ENCODE peak calls at places on chromosomes 16 and 17, in ten cellular contexts. N is dorsolateral prefrontal cortex; E is fibroblast of the aortic adventitia; J is A549; Y is HCT116; W is CD4-positive, alpha-beta T cell; O is activated CD8-positive, alpha-beta T cell treated with anti-CD3 and anti-CD28 coated beads for 36 hours; Z is uterus; U is AG04450; A is PC-9. G is an unnamed sample.

GRCh38 chr17:76271669-76272540 is 6.8 kb downstream of the UBALD2 start:
- DNase-seq in N (no peak), E (no peak), J (no peak), Y (no peak), W (peak), O (peak), Z (no peak), U (no peak), A (no peak), G (peak)

GRCh38 chr17:49277638-49278037 is 47.1 kb upstream of the PHOSPHO1 start:
- DNase-seq in N (no peak), E (no peak), J (no peak), Y (no peak), W (no peak), O (no peak), Z (no peak), U (no peak), A (peak), G (no peak)

GRCh38 chr17:78476973-78477372 is 98.5 kb downstream of the PGS1 start:
- DNase-seq in N (no peak), E (no peak), J (peak), Y (no peak), W (no peak), O (no peak), Z (no peak), U (no peak), A (peak), G (no peak)

GRCh38 chr16:86509759-86510464 is 415 bp upstream of the FOXF1 start:
- DNase-seq in N (no peak), E (peak), J (no peak), Y (no peak), W (no peak), O (no peak), Z (peak), U (peak), A (no peak), G (no peak)

GRCh38 chr17:2138768-2139167 is 83.9 kb downstream of the HIC1 start:
- DNase-seq in N (no peak), E (peak), J (no peak), Y (no peak), W (no peak), O (no peak), Z (peak), U (no peak), A (peak), G (no peak)

GRCh38 chr17:50927287-50927686 is 61.1 kb upstream of the TOB1 start:
- DNase-seq in N (no peak), E (no peak), J (no peak), Y (no peak), W (no peak), O (no peak), Z (no peak), U (no peak), A (peak), G (no peak)

GRCh38 chr17:76537288-76537577 is 276 bp downstream of the CYGB start:
- DNase-seq in N (peak), E (peak), J (no peak), Y (no peak), W (no peak), O (no peak), Z (peak), U (no peak), A (no peak), G (no peak)

GRCh38 chr17:44049294-44050080 is 17.0 kb downstream of the LSM12 start:
- DNase-seq in N (no peak), E (no peak), J (no peak), Y (no peak), W (no peak), O (no peak), Z (no peak), U (no peak), A (no peak), G (no peak)

GRCh38 chr17:78993241-78993956 is 13.7 kb upstream of the LGALS3BP start:
- DNase-seq in N (peak), E (peak), J (peak), Y (no peak), W (peak), O (peak), Z (peak), U (no peak), A (no peak), G (peak)

GRCh38 chr17:77425791-77426641 is 285.2 kb downstream of the SEC14L1 start:
- DNase-seq in N (no peak), E (peak), J (peak), Y (no peak), W (peak), O (peak), Z (peak), U (peak), A (no peak), G (no peak)

GRCh38 chr16:53744449-53744848 is 40.5 kb downstream of the FTO start:
- DNase-seq in N (no peak), E (no peak), J (no peak), Y (no peak), W (peak), O (peak), Z (no peak), U (no peak), A (peak), G (peak)

GRCh38 chr16:75258807-75259141 is 7.3 kb upstream of the BCAR1 start:
- DNase-seq in N (no peak), E (no peak), J (no peak), Y (no peak), W (no peak), O (no peak), Z (peak), U (no peak), A (no peak), G (no peak)

GRCh38 chr17:12107905-12108304 is 87.2 kb downstream of the MAP2K4 start:
- DNase-seq in N (no peak), E (peak), J (no peak), Y (no peak), W (no peak), O (no peak), Z (no peak), U (no peak), A (no peak), G (no peak)

GRCh38 chr17:31608659-31609254 is 217.3 kb downstream of the RAB11FIP4 start:
- DNase-seq in N (no peak), E (peak), J (no peak), Y (no peak), W (no peak), O (no peak), Z (no peak), U (no peak), A (no peak), G (no peak)

GRCh38 chr16:1561266-1561665 is 27.8 kb downstream of the TMEM204 start:
- DNase-seq in N (no peak), E (no peak), J (no peak), Y (no peak), W (no peak), O (no peak), Z (no peak), U (no peak), A (no peak), G (no peak)

GRCh38 chr16:14164916-14165684 is 94.0 kb downstream of the MRTFB start:
- DNase-seq in N (no peak), E (no peak), J (no peak), Y (no peak), W (no peak), O (no peak), Z (no peak), U (no peak), A (no peak), G (no peak)

GRCh38 chr17:72115789-72116520 is 4.9 kb upstream of the SOX9 start:
- DNase-seq in N (no peak), E (no peak), J (no peak), Y (no peak), W (no peak), O (no peak), Z (no peak), U (no peak), A (no peak), G (peak)

GRCh38 chr17:47636273-47637030 is 13.3 kb upstream of the KPNB1 start:
- DNase-seq in N (no peak), E (no peak), J (no peak), Y (no peak), W (no peak), O (no peak), Z (no peak), U (no peak), A (no peak), G (no peak)

GRCh38 chr17:79948406-79948917 is 87.2 kb downstream of the TBC1D16 start:
- DNase-seq in N (no peak), E (no peak), J (no peak), Y (no peak), W (no peak), O (no peak), Z (no peak), U (no peak), A (no peak), G (no peak)

GRCh38 chr16:84040823-84041391 is 1.7 kb downstream of the SLC38A8 start:
- DNase-seq in N (no peak), E (no peak), J (no peak), Y (no peak), W (no peak), O (no peak), Z (no peak), U (no peak), A (no peak), G (no peak)

GRCh38 chr17:51189628-51190027 is 23.4 kb downstream of the NME2 start:
- DNase-seq in N (no peak), E (peak), J (no peak), Y (no peak), W (no peak), O (no peak), Z (no peak), U (no peak), A (no peak), G (no peak)

GRCh38 chr17:29158515-29159275 is 21.5 kb downstream of the MYO18A start:
- DNase-seq in N (peak), E (peak), J (no peak), Y (no peak), W (no peak), O (no peak), Z (no peak), U (peak), A (peak), G (no peak)

GRCh38 chr17:83089322-83090156 is 10.1 kb downstream of the METRNL start:
- DNase-seq in N (no peak), E (no peak), J (no peak), Y (no peak), W (no peak), O (no peak), Z (no peak), U (no peak), A (peak), G (no peak)

GRCh38 chr17:2939714-2940351 is 123.6 kb downstream of the OR1D5 start:
- DNase-seq in N (no peak), E (no peak), J (no peak), Y (no peak), W (no peak), O (no peak), Z (no peak), U (no peak), A (no peak), G (no peak)

GRCh38 chr16:57893559-57894389 is 77.2 kb downstream of the CNGB1 start:
- DNase-seq in N (no peak), E (peak), J (peak), Y (no peak), W (no peak), O (no peak), Z (no peak), U (peak), A (peak), G (no peak)

GRCh38 chr16:61923629-61924028 is 112.6 kb downstream of the CDH8 start:
- DNase-seq in N (no peak), E (no peak), J (no peak), Y (no peak), W (no peak), O (no peak), Z (no peak), U (no peak), A (no peak), G (no peak)

GRCh38 chr17:5499790-5500189 is 13.4 kb downstream of the MIS12 start:
- DNase-seq in N (peak), E (no peak), J (no peak), Y (no peak), W (no peak), O (no peak), Z (no peak), U (no peak), A (no peak), G (no peak)

GRCh38 chr16:23252310-23252709 is 49.8 kb upstream of the SCNN1B start:
- DNase-seq in N (no peak), E (no peak), J (no peak), Y (no peak), W (no peak), O (peak), Z (no peak), U (no peak), A (no peak), G (no peak)

GRCh38 chr17:70563301-70563820 is 394.0 kb downstream of the KCNJ2 start:
- DNase-seq in N (no peak), E (no peak), J (no peak), Y (no peak), W (no peak), O (no peak), Z (no peak), U (no peak), A (no peak), G (no peak)

GRCh38 chr16:53434436-53435065 is at the start of gene RBL2:
- DNase-seq in N (peak), E (peak), J (peak), Y (no peak), W (peak), O (peak), Z (peak), U (no peak), A (peak), G (peak)

GRCh38 chr17:41338961-41339485 is 11.6 kb downstream of the KRT33A start:
- DNase-seq in N (no peak), E (no peak), J (no peak), Y (no peak), W (peak), O (peak), Z (no peak), U (no peak), A (peak), G (no peak)

GRCh38 chr16:27174007-27174406 is 29.3 kb upstream of the KDM8 start:
- DNase-seq in N (peak), E (no peak), J (no peak), Y (no peak), W (peak), O (peak), Z (no peak), U (no peak), A (no peak), G (no peak)
- TF ChIP-seq CTCF in N (no peak), E (no peak), J (no peak), Y (no peak), W (peak), O (no peak), Z (no peak), U (no peak), A (no peak), G (no peak)

GRCh38 chr17:33521784-33522183 is 228.7 kb upstream of the ASIC2 start:
- DNase-seq in N (no peak), E (no peak), J (no peak), Y (no peak), W (no peak), O (peak), Z (no peak), U (no peak), A (no peak), G (peak)
- TF ChIP-seq CTCF in N (no peak), E (no peak), J (peak), Y (no peak), W (no peak), O (no peak), Z (no peak), U (no peak), A (peak), G (peak)

DNA sequence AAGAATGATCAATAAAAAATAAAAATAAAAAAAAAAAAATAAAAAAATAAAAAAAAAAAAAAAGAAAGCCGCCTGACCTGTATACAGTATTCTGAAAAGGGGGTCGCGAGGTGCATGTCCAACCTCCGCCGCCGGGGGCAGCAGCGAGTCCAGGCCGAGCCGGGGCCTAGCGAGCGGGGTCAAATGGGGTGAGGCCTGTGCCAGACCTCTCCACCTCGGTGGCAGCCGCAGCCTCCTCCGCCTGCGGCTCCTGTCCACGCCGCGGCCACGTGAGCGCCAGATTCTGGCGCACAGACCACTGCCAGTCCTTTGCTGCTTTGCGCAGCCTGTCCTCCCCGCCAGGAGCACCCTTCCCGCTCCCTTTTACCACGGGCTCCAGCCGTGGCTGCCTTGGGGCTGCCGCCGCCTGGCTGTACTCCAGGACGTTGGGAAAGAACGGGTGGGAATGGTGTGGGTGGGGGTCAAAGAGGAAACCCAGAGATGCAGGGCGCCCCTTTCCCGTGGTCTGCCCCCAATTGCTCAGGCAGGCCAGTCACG is 2.4 kb upstream of the BCKDK start:
- DNase-seq in N (peak), E (peak), J (peak), Y (no peak), W (peak), O (peak), Z (peak), U (no peak), A (peak), G (peak)
- TF ChIP-seq CTCF in N (peak), E (peak), J (peak), Y (peak), W (peak), O (peak), Z (peak), U (peak), A (peak), G (peak)

GRCh38 chr17:67629963-67630320 is 87.8 kb upstream of the NOL11 start:
- DNase-seq in N (no peak), E (peak), J (peak), Y (peak), W (no peak), O (no peak), Z (no peak), U (no peak), A (no peak), G (peak)
- TF ChIP-seq CTCF in N (no peak), E (peak), J (peak), Y (peak), W (peak), O (no peak), Z (no peak), U (peak), A (peak), G (peak)

DNA sequence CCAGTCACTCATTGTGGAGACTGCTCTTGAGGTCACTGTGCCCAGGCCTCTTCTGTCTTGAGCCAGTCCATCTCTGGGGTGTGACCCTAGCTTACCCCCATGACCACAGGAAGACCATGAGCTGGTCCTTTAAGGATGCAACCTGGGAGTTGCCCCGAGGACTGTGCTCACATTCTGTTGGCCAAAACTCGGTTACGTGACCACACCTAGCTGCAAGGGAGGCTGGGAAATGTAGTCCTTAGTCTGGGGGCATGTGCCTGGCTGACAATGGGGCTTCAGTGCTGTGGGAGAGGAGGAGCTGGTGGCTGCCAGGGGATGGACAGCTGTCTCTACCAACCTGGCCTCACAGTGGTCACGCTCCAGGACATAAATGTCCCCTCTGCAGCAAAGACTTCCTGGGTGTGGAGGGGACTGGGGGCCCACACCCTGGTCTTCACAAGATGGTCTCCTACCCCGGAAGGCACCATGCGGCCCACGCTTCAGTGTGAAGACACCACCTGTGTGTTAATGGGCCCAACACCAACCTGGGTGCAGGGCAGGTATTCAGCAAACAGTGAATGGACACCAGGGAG is 55.4 kb downstream of the JPH3 start:
- DNase-seq in N (no peak), E (no peak), J (peak), Y (peak), W (no peak), O (peak), Z (no peak), U (no peak), A (peak), G (peak)
- TF ChIP-seq CTCF in N (no peak), E (no peak), J (no peak), Y (no peak), W (no peak), O (no peak), Z (no peak), U (no peak), A (no peak), G (no peak)

G was measured in GM13976.